ENCODE peak calls at places on chromosomes 13 and 19, in ten cellular contexts. E is uterus, Z is NB4, O is BJ, U is cardiac fibroblast, D is GM12878, F is gastrocnemius medialis, T is fibroblast of mammary gland, P is mucosa of descending colon, C is Peyer's patch. M is an unnamed sample.
A peak's percentile ranks its signal among the peaks of the same experiment; 100 is the strongest.

GRCh38 chr13:78999494-78999893 is 340.5 kb upstream of the OBI1 start:
- DNase-seq in E (no peak), Z (no peak), O (no peak), U (no peak), D (no peak), F (no peak), T (no peak), P (no peak), C (no peak), M (no peak)

GRCh38 chr19:43940719-43941118 is 5.6 kb upstream of the ZNF45 start:
- DNase-seq in E (no peak), Z (no peak), O (no peak), U (no peak), D (no peak), F (no peak), T (no peak), P (no peak), C (no peak), M (no peak)

GRCh38 chr19:55085923-55086715 is 10.4 kb downstream of the EPS8L1 start:
- DNase-seq in E (no peak), Z (no peak), O (no peak), U (no peak), D (no peak), F (no peak), T (no peak), P (no peak), C (peak; percentile 50), M (no peak)

GRCh38 chr19:16024266-16025107 is 51.8 kb upstream of the TPM4 start:
- DNase-seq in E (no peak), Z (no peak), O (no peak), U (no peak), D (no peak), F (no peak), T (no peak), P (no peak), C (no peak), M (no peak)

GRCh38 chr13:92054389-92054788 is 656.0 kb downstream of the GPC5 start:
- DNase-seq in E (no peak), Z (no peak), O (no peak), U (no peak), D (no peak), F (no peak), T (no peak), P (no peak), C (no peak), M (no peak)

GRCh38 chr19:36674201-36674600 is 7.6 kb upstream of the ZNF461 start:
- DNase-seq in E (no peak), Z (no peak), O (no peak), U (no peak), D (no peak), F (no peak), T (no peak), P (no peak), C (no peak), M (no peak)

GRCh38 chr13:45695198-45695730 is 6.9 kb upstream of the CBY2 start:
- DNase-seq in E (no peak), Z (peak; percentile 81), O (no peak), U (no peak), D (peak; percentile 68), F (no peak), T (peak; percentile 18), P (no peak), C (no peak), M (no peak)

GRCh38 chr19:8615813-8616596 is 5.5 kb upstream of the ADAMTS10 start:
- DNase-seq in E (peak; percentile 38), Z (peak; percentile 90), O (no peak), U (peak; percentile 65), D (no peak), F (no peak), T (peak; percentile 49), P (peak; percentile 71), C (peak; percentile 68), M (no peak)

DNA sequence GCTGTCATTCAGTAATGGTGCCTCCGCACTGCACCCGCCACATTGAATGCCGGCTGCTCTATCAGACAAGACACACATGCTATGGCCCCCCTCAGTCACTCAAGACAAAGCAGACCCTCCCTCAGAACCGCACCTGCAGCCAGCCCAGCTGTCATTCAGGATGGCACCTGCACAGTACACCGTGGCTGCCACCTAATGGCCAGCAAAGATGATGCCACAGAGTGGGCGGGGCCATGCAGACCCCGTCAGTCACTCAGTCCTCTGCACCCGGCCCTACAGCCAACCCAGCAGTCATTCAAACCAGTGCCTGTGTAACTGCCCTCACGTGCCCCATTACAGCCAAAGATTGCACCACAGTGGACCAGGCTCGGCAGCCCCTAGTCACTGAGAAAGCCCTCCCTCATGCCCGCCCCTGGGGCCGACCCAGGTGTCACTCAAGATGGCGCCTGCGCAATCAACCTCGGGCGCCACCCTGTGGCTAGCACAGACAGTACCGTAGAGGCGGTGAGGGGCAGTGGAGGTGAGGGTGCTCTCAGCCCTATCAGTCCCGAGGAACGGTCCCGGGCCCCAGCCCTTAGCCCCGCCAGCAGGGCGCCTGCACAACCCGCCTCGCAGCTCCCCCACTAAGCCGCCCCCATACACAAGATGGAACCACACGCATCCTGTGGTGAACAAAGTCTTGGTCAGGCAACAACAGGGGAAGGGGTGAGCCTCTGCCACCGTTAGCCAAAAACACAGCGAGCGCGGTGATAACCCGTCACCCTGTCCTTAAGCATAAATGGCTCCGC is 2.4 kb downstream of the PEG3 start:
- DNase-seq in E (peak; percentile 68), Z (no peak), O (no peak), U (peak; percentile 78), D (no peak), F (peak; percentile 28), T (peak; percentile 39), P (peak; percentile 31), C (no peak), M (peak; percentile 17)
- TF ChIP-seq CTCF in E (peak; percentile 12), Z (no peak), O (no peak), U (no peak), D (no peak), F (peak; percentile 29), T (peak; percentile 23), P (no peak), C (no peak), M (peak; percentile 30)

GRCh38 chr19:32203161-32203560 is 142.2 kb upstream of the ZNF507 start:
- DNase-seq in E (no peak), Z (no peak), O (no peak), U (no peak), D (no peak), F (no peak), T (no peak), P (no peak), C (no peak), M (no peak)

GRCh38 chr19:32202244-32202643 is 143.2 kb upstream of the ZNF507 start:
- DNase-seq in E (no peak), Z (no peak), O (no peak), U (no peak), D (no peak), F (no peak), T (no peak), P (no peak), C (no peak), M (no peak)

GRCh38 chr19:32206065-32206464 is 139.3 kb upstream of the ZNF507 start:
- DNase-seq in E (no peak), Z (no peak), O (no peak), U (no peak), D (no peak), F (no peak), T (no peak), P (no peak), C (no peak), M (no peak)

DNA sequence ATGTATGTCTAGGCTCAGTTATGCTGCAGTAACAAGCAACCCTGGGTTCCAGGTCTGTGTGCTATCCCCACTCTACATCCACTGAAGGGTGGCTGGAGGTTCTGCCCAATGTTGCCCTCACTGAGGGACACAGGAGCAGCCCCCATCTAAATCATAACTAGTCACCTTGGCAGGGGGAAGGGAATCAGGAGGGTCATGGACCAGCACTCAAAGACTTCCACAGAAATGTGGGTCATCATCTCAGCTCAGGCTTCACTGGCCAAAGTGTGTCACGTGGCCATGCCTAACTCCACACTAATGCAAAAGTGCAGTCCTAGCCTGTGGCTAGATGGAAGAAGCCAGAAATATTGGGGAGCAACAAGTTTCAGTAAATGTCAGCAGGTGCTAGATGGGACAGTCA is 137.3 kb upstream of the ZNF507 start:
- DNase-seq in E (no peak), Z (no peak), O (no peak), U (no peak), D (no peak), F (no peak), T (no peak), P (no peak), C (no peak), M (no peak)
- H3K4me3 ChIP-seq in E (no peak overlapping the region), Z (no peak overlapping the region), O (no peak overlapping the region), U (no peak overlapping the region), D (no peak overlapping the region), F (no peak overlapping the region), T (no peak overlapping the region), P (no peak overlapping the region), C (no peak overlapping the region), M (no peak overlapping the region)

GRCh38 chr13:33392794-33393371 is 107.3 kb upstream of the STARD13 start:
- DNase-seq in E (no peak), Z (no peak), O (no peak), U (no peak), D (no peak), F (no peak), T (no peak), P (no peak), C (no peak), M (no peak)

GRCh38 chr13:33394294-33394932 is 108.9 kb upstream of the STARD13 start:
- DNase-seq in E (no peak), Z (no peak), O (no peak), U (no peak), D (no peak), F (no peak), T (no peak), P (no peak), C (no peak), M (no peak)

GRCh38 chr13:33383724-33384577 is 98.4 kb upstream of the STARD13 start:
- DNase-seq in E (no peak), Z (no peak), O (no peak), U (no peak), D (no peak), F (no peak), T (no peak), P (no peak), C (no peak), M (no peak)

GRCh38 chr13:33388254-33388998 is 102.9 kb upstream of the STARD13 start:
- DNase-seq in E (no peak), Z (no peak), O (no peak), U (no peak), D (no peak), F (no peak), T (no peak), P (no peak), C (no peak), M (no peak)
- TF ChIP-seq CTCF in E (no peak), Z (no peak), O (no peak), U (no peak), D (no peak), F (no peak), T (peak; percentile 7), P (no peak), C (no peak), M (no peak)

DNA sequence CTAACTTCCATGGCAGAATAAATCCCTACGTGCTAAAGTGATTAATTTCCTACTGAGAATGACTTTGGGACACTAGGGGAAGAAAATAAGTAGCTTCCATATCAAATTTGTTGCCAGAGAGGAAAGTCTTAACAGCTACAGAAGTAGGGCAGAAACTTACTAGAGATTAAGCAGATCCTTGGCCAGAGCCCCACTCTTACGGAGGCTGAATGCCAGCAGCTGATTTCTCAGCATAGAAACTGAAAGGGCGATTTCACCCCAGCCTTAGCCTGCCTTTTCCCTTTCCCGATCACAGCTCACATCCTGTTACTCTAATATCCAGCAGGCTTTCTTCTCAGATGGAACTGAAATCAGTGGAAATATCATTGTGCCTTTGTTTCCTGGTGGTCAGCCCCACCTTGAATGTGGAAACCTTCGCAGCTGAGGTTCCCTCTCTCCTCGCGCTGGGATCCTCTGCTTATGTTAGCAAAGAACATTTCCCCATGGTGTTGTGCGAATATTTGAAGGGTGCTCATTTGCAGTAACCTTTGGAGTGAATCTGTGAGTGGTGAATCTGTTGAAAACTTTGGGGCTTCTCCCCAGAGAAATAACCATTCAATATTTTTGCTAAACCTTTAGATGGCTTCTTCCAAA is 8.4 kb downstream of the FAM124A start:
- DNase-seq in E (peak; percentile 86), Z (no peak), O (no peak), U (peak; percentile 86), D (no peak), F (no peak), T (peak; percentile 63), P (no peak), C (no peak), M (peak; percentile 78)
- H3K4me3 ChIP-seq in E (no peak overlapping the region), Z (no peak overlapping the region), O (no peak overlapping the region), U (no peak overlapping the region), D (no peak overlapping the region), F (peak overlapping the region; percentile 16), T (no peak overlapping the region), P (no peak overlapping the region), C (no peak overlapping the region), M (peak overlapping the region; percentile 25)